ENCODE peak calls at places on chromosomes 2 and 18, in nine cellular contexts. One of them, this sample, is unnamed.
A peak's percentile ranks its signal among the peaks of the same experiment; 100 is the strongest.

GRCh38 chr2:23594079-23594494 is 209.1 kb downstream of the KLHL29 start:
- DNase-seq in occipital lobe: no peak
- DNase-seq in stimulated activated CD4-positive, alpha-beta T cell treated with anti-CD3 and anti-CD28 coated beads, Interleukin-1b, Interleukin-23, amount 100 ng/mL, for 48 hours: no peak
- DNase-seq in lower lobe of right lung: peak; percentile 41
- DNase-seq in HCEC 1CT: no peak
- DNase-seq in activated B cell treated with CpG ODN at 0.5 μM for 24 hours: no peak
- DNase-seq in erythroblast: no peak
- DNase-seq in endothelial cell: no peak
- DNase-seq in Ammon's horn: no peak
- DNase-seq in this sample: no peak

GRCh38 chr2:43798300-43798699 is 24.5 kb downstream of the DYNC2LI1 start:
- DNase-seq in occipital lobe: no peak
- DNase-seq in stimulated activated CD4-positive, alpha-beta T cell treated with anti-CD3 and anti-CD28 coated beads, Interleukin-1b, Interleukin-23, amount 100 ng/mL, for 48 hours: no peak
- DNase-seq in lower lobe of right lung: no peak
- DNase-seq in HCEC 1CT: no peak
- DNase-seq in activated B cell treated with CpG ODN at 0.5 μM for 24 hours: no peak
- DNase-seq in erythroblast: no peak
- DNase-seq in endothelial cell: no peak
- DNase-seq in Ammon's horn: no peak
- DNase-seq in this sample: no peak

GRCh38 chr2:37919631-37920032 is 5.5 kb upstream of the RMDN2 start:
- DNase-seq in occipital lobe: no peak
- DNase-seq in stimulated activated CD4-positive, alpha-beta T cell treated with anti-CD3 and anti-CD28 coated beads, Interleukin-1b, Interleukin-23, amount 100 ng/mL, for 48 hours: no peak
- DNase-seq in lower lobe of right lung: no peak
- DNase-seq in HCEC 1CT: no peak
- DNase-seq in activated B cell treated with CpG ODN at 0.5 μM for 24 hours: no peak
- DNase-seq in erythroblast: peak; percentile 96
- DNase-seq in endothelial cell: no peak
- DNase-seq in Ammon's horn: no peak
- DNase-seq in this sample: no peak

GRCh38 chr2:197108758-197109157 is 182.3 kb upstream of the PGAP1 start:
- DNase-seq in occipital lobe: peak; percentile 7
- DNase-seq in stimulated activated CD4-positive, alpha-beta T cell treated with anti-CD3 and anti-CD28 coated beads, Interleukin-1b, Interleukin-23, amount 100 ng/mL, for 48 hours: no peak
- DNase-seq in lower lobe of right lung: no peak
- DNase-seq in HCEC 1CT: peak; percentile 64
- DNase-seq in activated B cell treated with CpG ODN at 0.5 μM for 24 hours: no peak
- DNase-seq in erythroblast: no peak
- DNase-seq in endothelial cell: no peak
- DNase-seq in Ammon's horn: peak; percentile 72
- DNase-seq in this sample: no peak

GRCh38 chr2:43707255-43707654 is 31.0 kb upstream of the C1GALT1C1L start:
- DNase-seq in occipital lobe: peak; percentile 27
- DNase-seq in stimulated activated CD4-positive, alpha-beta T cell treated with anti-CD3 and anti-CD28 coated beads, Interleukin-1b, Interleukin-23, amount 100 ng/mL, for 48 hours: no peak
- DNase-seq in lower lobe of right lung: no peak
- DNase-seq in HCEC 1CT: peak; percentile 73
- DNase-seq in activated B cell treated with CpG ODN at 0.5 μM for 24 hours: no peak
- DNase-seq in erythroblast: no peak
- DNase-seq in endothelial cell: no peak
- DNase-seq in Ammon's horn: no peak
- DNase-seq in this sample: no peak

GRCh38 chr18:22020127-22020866 is 149.1 kb upstream of the GATA6 start:
- DNase-seq in occipital lobe: no peak
- DNase-seq in stimulated activated CD4-positive, alpha-beta T cell treated with anti-CD3 and anti-CD28 coated beads, Interleukin-1b, Interleukin-23, amount 100 ng/mL, for 48 hours: no peak
- DNase-seq in lower lobe of right lung: no peak
- DNase-seq in HCEC 1CT: no peak
- DNase-seq in activated B cell treated with CpG ODN at 0.5 μM for 24 hours: no peak
- DNase-seq in erythroblast: no peak
- DNase-seq in endothelial cell: no peak
- DNase-seq in Ammon's horn: no peak
- DNase-seq in this sample: no peak

GRCh38 chr2:42868096-42868495 is 75.7 kb upstream of the HAAO start:
- DNase-seq in occipital lobe: no peak
- DNase-seq in stimulated activated CD4-positive, alpha-beta T cell treated with anti-CD3 and anti-CD28 coated beads, Interleukin-1b, Interleukin-23, amount 100 ng/mL, for 48 hours: no peak
- DNase-seq in lower lobe of right lung: no peak
- DNase-seq in HCEC 1CT: no peak
- DNase-seq in activated B cell treated with CpG ODN at 0.5 μM for 24 hours: no peak
- DNase-seq in erythroblast: no peak
- DNase-seq in endothelial cell: no peak
- DNase-seq in Ammon's horn: no peak
- DNase-seq in this sample: no peak

GRCh38 chr2:224038830-224039079 is 331 bp downstream of the SERPINE2 start:
- DNase-seq in occipital lobe: no peak
- DNase-seq in stimulated activated CD4-positive, alpha-beta T cell treated with anti-CD3 and anti-CD28 coated beads, Interleukin-1b, Interleukin-23, amount 100 ng/mL, for 48 hours: no peak
- DNase-seq in lower lobe of right lung: no peak
- DNase-seq in HCEC 1CT: no peak
- DNase-seq in activated B cell treated with CpG ODN at 0.5 μM for 24 hours: peak; percentile 40
- DNase-seq in erythroblast: no peak
- DNase-seq in endothelial cell: no peak
- DNase-seq in Ammon's horn: no peak
- DNase-seq in this sample: no peak

GRCh38 chr18:58288922-58289797 is 245.1 kb downstream of the NEDD4L start:
- DNase-seq in occipital lobe: no peak
- DNase-seq in stimulated activated CD4-positive, alpha-beta T cell treated with anti-CD3 and anti-CD28 coated beads, Interleukin-1b, Interleukin-23, amount 100 ng/mL, for 48 hours: no peak
- DNase-seq in lower lobe of right lung: no peak
- DNase-seq in HCEC 1CT: peak; percentile 56
- DNase-seq in activated B cell treated with CpG ODN at 0.5 μM for 24 hours: no peak
- DNase-seq in erythroblast: no peak
- DNase-seq in endothelial cell: no peak
- DNase-seq in Ammon's horn: no peak
- DNase-seq in this sample: no peak

GRCh38 chr2:4507706-4508105 is 804.3 kb downstream of the DCDC2C start:
- DNase-seq in occipital lobe: no peak
- DNase-seq in stimulated activated CD4-positive, alpha-beta T cell treated with anti-CD3 and anti-CD28 coated beads, Interleukin-1b, Interleukin-23, amount 100 ng/mL, for 48 hours: no peak
- DNase-seq in lower lobe of right lung: no peak
- DNase-seq in HCEC 1CT: no peak
- DNase-seq in activated B cell treated with CpG ODN at 0.5 μM for 24 hours: no peak
- DNase-seq in erythroblast: no peak
- DNase-seq in endothelial cell: no peak
- DNase-seq in Ammon's horn: no peak
- DNase-seq in this sample: no peak

GRCh38 chr2:176647325-176648155 is 378.3 kb downstream of the MTX2 start:
- DNase-seq in occipital lobe: no peak
- DNase-seq in stimulated activated CD4-positive, alpha-beta T cell treated with anti-CD3 and anti-CD28 coated beads, Interleukin-1b, Interleukin-23, amount 100 ng/mL, for 48 hours: no peak
- DNase-seq in lower lobe of right lung: no peak
- DNase-seq in HCEC 1CT: no peak
- DNase-seq in activated B cell treated with CpG ODN at 0.5 μM for 24 hours: no peak
- DNase-seq in erythroblast: no peak
- DNase-seq in endothelial cell: no peak
- DNase-seq in Ammon's horn: no peak
- DNase-seq in this sample: no peak

GRCh38 chr2:96207073-96207777 is 1.4 kb downstream of the STARD7 start:
- DNase-seq in occipital lobe: no peak
- DNase-seq in stimulated activated CD4-positive, alpha-beta T cell treated with anti-CD3 and anti-CD28 coated beads, Interleukin-1b, Interleukin-23, amount 100 ng/mL, for 48 hours: no peak
- DNase-seq in lower lobe of right lung: no peak
- DNase-seq in HCEC 1CT: no peak
- DNase-seq in activated B cell treated with CpG ODN at 0.5 μM for 24 hours: no peak
- DNase-seq in erythroblast: peak; percentile 58
- DNase-seq in endothelial cell: no peak
- DNase-seq in Ammon's horn: no peak
- DNase-seq in this sample: no peak

GRCh38 chr2:238942941-238943715 is 95.2 kb downstream of the TWIST2 start:
- DNase-seq in occipital lobe: no peak
- DNase-seq in stimulated activated CD4-positive, alpha-beta T cell treated with anti-CD3 and anti-CD28 coated beads, Interleukin-1b, Interleukin-23, amount 100 ng/mL, for 48 hours: no peak
- DNase-seq in lower lobe of right lung: no peak
- DNase-seq in HCEC 1CT: no peak
- DNase-seq in activated B cell treated with CpG ODN at 0.5 μM for 24 hours: no peak
- DNase-seq in erythroblast: no peak
- DNase-seq in endothelial cell: peak; percentile 0
- DNase-seq in Ammon's horn: no peak
- DNase-seq in this sample: no peak

GRCh38 chr18:78501251-78501650 is 478.4 kb upstream of the SALL3 start:
- DNase-seq in occipital lobe: no peak
- DNase-seq in stimulated activated CD4-positive, alpha-beta T cell treated with anti-CD3 and anti-CD28 coated beads, Interleukin-1b, Interleukin-23, amount 100 ng/mL, for 48 hours: no peak
- DNase-seq in lower lobe of right lung: no peak
- DNase-seq in HCEC 1CT: no peak
- DNase-seq in activated B cell treated with CpG ODN at 0.5 μM for 24 hours: no peak
- DNase-seq in erythroblast: no peak
- DNase-seq in endothelial cell: no peak
- DNase-seq in Ammon's horn: no peak
- DNase-seq in this sample: no peak

GRCh38 chr18:60064271-60064670 is 164.5 kb downstream of the PMAIP1 start:
- DNase-seq in occipital lobe: no peak
- DNase-seq in stimulated activated CD4-positive, alpha-beta T cell treated with anti-CD3 and anti-CD28 coated beads, Interleukin-1b, Interleukin-23, amount 100 ng/mL, for 48 hours: no peak
- DNase-seq in lower lobe of right lung: no peak
- DNase-seq in HCEC 1CT: peak; percentile 49
- DNase-seq in activated B cell treated with CpG ODN at 0.5 μM for 24 hours: no peak
- DNase-seq in erythroblast: no peak
- DNase-seq in endothelial cell: no peak
- DNase-seq in Ammon's horn: no peak
- DNase-seq in this sample: no peak

GRCh38 chr18:2948038-2948437 is 64.9 kb downstream of the LPIN2 start:
- DNase-seq in occipital lobe: no peak
- DNase-seq in stimulated activated CD4-positive, alpha-beta T cell treated with anti-CD3 and anti-CD28 coated beads, Interleukin-1b, Interleukin-23, amount 100 ng/mL, for 48 hours: no peak
- DNase-seq in lower lobe of right lung: no peak
- DNase-seq in HCEC 1CT: peak; percentile 16
- DNase-seq in activated B cell treated with CpG ODN at 0.5 μM for 24 hours: no peak
- DNase-seq in erythroblast: peak; percentile 76
- DNase-seq in endothelial cell: no peak
- DNase-seq in Ammon's horn: no peak
- DNase-seq in this sample: no peak

GRCh38 chr2:201715459-201715858 is 17.0 kb upstream of the MPP4 start:
- DNase-seq in occipital lobe: no peak
- DNase-seq in stimulated activated CD4-positive, alpha-beta T cell treated with anti-CD3 and anti-CD28 coated beads, Interleukin-1b, Interleukin-23, amount 100 ng/mL, for 48 hours: no peak
- DNase-seq in lower lobe of right lung: no peak
- DNase-seq in HCEC 1CT: no peak
- DNase-seq in activated B cell treated with CpG ODN at 0.5 μM for 24 hours: no peak
- DNase-seq in erythroblast: no peak
- DNase-seq in endothelial cell: no peak
- DNase-seq in Ammon's horn: no peak
- DNase-seq in this sample: no peak

GRCh38 chr2:158443613-158444012 is 12.9 kb downstream of the CCDC148 start:
- DNase-seq in occipital lobe: no peak
- DNase-seq in stimulated activated CD4-positive, alpha-beta T cell treated with anti-CD3 and anti-CD28 coated beads, Interleukin-1b, Interleukin-23, amount 100 ng/mL, for 48 hours: no peak
- DNase-seq in lower lobe of right lung: no peak
- DNase-seq in HCEC 1CT: no peak
- DNase-seq in activated B cell treated with CpG ODN at 0.5 μM for 24 hours: no peak
- DNase-seq in erythroblast: no peak
- DNase-seq in endothelial cell: no peak
- DNase-seq in Ammon's horn: no peak
- DNase-seq in this sample: no peak

GRCh38 chr2:41853427-41854191 is 194.2 kb upstream of the PKDCC start:
- DNase-seq in occipital lobe: peak; percentile 12
- DNase-seq in stimulated activated CD4-positive, alpha-beta T cell treated with anti-CD3 and anti-CD28 coated beads, Interleukin-1b, Interleukin-23, amount 100 ng/mL, for 48 hours: no peak
- DNase-seq in lower lobe of right lung: no peak
- DNase-seq in HCEC 1CT: peak; percentile 49
- DNase-seq in activated B cell treated with CpG ODN at 0.5 μM for 24 hours: no peak
- DNase-seq in erythroblast: peak; percentile 23
- DNase-seq in endothelial cell: peak; percentile 71
- DNase-seq in Ammon's horn: peak; percentile 52
- DNase-seq in this sample: peak; percentile 22

GRCh38 chr2:9219027-9219445 is 12.4 kb downstream of the ASAP2 start:
- DNase-seq in occipital lobe: no peak
- DNase-seq in stimulated activated CD4-positive, alpha-beta T cell treated with anti-CD3 and anti-CD28 coated beads, Interleukin-1b, Interleukin-23, amount 100 ng/mL, for 48 hours: no peak
- DNase-seq in lower lobe of right lung: no peak
- DNase-seq in HCEC 1CT: peak; percentile 57
- DNase-seq in activated B cell treated with CpG ODN at 0.5 μM for 24 hours: no peak
- DNase-seq in erythroblast: no peak
- DNase-seq in endothelial cell: no peak
- DNase-seq in Ammon's horn: no peak
- DNase-seq in this sample: no peak

GRCh38 chr18:55833543-55833942 is 245.6 kb upstream of the TCF4 start:
- DNase-seq in occipital lobe: no peak
- DNase-seq in stimulated activated CD4-positive, alpha-beta T cell treated with anti-CD3 and anti-CD28 coated beads, Interleukin-1b, Interleukin-23, amount 100 ng/mL, for 48 hours: no peak
- DNase-seq in lower lobe of right lung: no peak
- DNase-seq in HCEC 1CT: peak; percentile 99
- DNase-seq in activated B cell treated with CpG ODN at 0.5 μM for 24 hours: no peak
- DNase-seq in erythroblast: no peak
- DNase-seq in endothelial cell: no peak
- DNase-seq in Ammon's horn: no peak
- DNase-seq in this sample: no peak

GRCh38 chr2:228056293-228056692 is 125.2 kb downstream of the SPHKAP start:
- DNase-seq in occipital lobe: no peak
- DNase-seq in stimulated activated CD4-positive, alpha-beta T cell treated with anti-CD3 and anti-CD28 coated beads, Interleukin-1b, Interleukin-23, amount 100 ng/mL, for 48 hours: no peak
- DNase-seq in lower lobe of right lung: no peak
- DNase-seq in HCEC 1CT: no peak
- DNase-seq in activated B cell treated with CpG ODN at 0.5 μM for 24 hours: no peak
- DNase-seq in erythroblast: no peak
- DNase-seq in endothelial cell: no peak
- DNase-seq in Ammon's horn: no peak
- DNase-seq in this sample: no peak

GRCh38 chr2:193627187-193627917 is 1432.6 kb upstream of the TMEFF2 start:
- DNase-seq in occipital lobe: no peak
- DNase-seq in stimulated activated CD4-positive, alpha-beta T cell treated with anti-CD3 and anti-CD28 coated beads, Interleukin-1b, Interleukin-23, amount 100 ng/mL, for 48 hours: no peak
- DNase-seq in lower lobe of right lung: no peak
- DNase-seq in HCEC 1CT: no peak
- DNase-seq in activated B cell treated with CpG ODN at 0.5 μM for 24 hours: no peak
- DNase-seq in erythroblast: no peak
- DNase-seq in endothelial cell: no peak
- DNase-seq in Ammon's horn: no peak
- DNase-seq in this sample: no peak

GRCh38 chr2:101795033-101795432 is 97.5 kb downstream of the MAP4K4 start:
- DNase-seq in occipital lobe: no peak
- DNase-seq in stimulated activated CD4-positive, alpha-beta T cell treated with anti-CD3 and anti-CD28 coated beads, Interleukin-1b, Interleukin-23, amount 100 ng/mL, for 48 hours: no peak
- DNase-seq in lower lobe of right lung: no peak
- DNase-seq in HCEC 1CT: peak; percentile 35
- DNase-seq in activated B cell treated with CpG ODN at 0.5 μM for 24 hours: no peak
- DNase-seq in erythroblast: no peak
- DNase-seq in endothelial cell: no peak
- DNase-seq in Ammon's horn: no peak
- DNase-seq in this sample: no peak

GRCh38 chr18:39454866-39455265 is 1889.3 kb upstream of the CELF4 start:
- DNase-seq in occipital lobe: no peak
- DNase-seq in stimulated activated CD4-positive, alpha-beta T cell treated with anti-CD3 and anti-CD28 coated beads, Interleukin-1b, Interleukin-23, amount 100 ng/mL, for 48 hours: no peak
- DNase-seq in lower lobe of right lung: no peak
- DNase-seq in HCEC 1CT: peak; percentile 42
- DNase-seq in activated B cell treated with CpG ODN at 0.5 μM for 24 hours: no peak
- DNase-seq in erythroblast: no peak
- DNase-seq in endothelial cell: no peak
- DNase-seq in Ammon's horn: no peak
- DNase-seq in this sample: no peak

GRCh38 chr2:26298638-26299393 is 47.1 kb upstream of the SELENOI start:
- DNase-seq in occipital lobe: no peak
- DNase-seq in stimulated activated CD4-positive, alpha-beta T cell treated with anti-CD3 and anti-CD28 coated beads, Interleukin-1b, Interleukin-23, amount 100 ng/mL, for 48 hours: peak; percentile 36
- DNase-seq in lower lobe of right lung: peak; percentile 70
- DNase-seq in HCEC 1CT: peak; percentile 32
- DNase-seq in activated B cell treated with CpG ODN at 0.5 μM for 24 hours: peak; percentile 42
- DNase-seq in erythroblast: peak; percentile 52
- DNase-seq in endothelial cell: no peak
- DNase-seq in Ammon's horn: peak; percentile 37
- DNase-seq in this sample: peak; percentile 46

GRCh38 chr2:50514881-50515280 is 517.1 kb downstream of the NRXN1 start:
- DNase-seq in occipital lobe: no peak
- DNase-seq in stimulated activated CD4-positive, alpha-beta T cell treated with anti-CD3 and anti-CD28 coated beads, Interleukin-1b, Interleukin-23, amount 100 ng/mL, for 48 hours: no peak
- DNase-seq in lower lobe of right lung: no peak
- DNase-seq in HCEC 1CT: no peak
- DNase-seq in activated B cell treated with CpG ODN at 0.5 μM for 24 hours: no peak
- DNase-seq in erythroblast: no peak
- DNase-seq in endothelial cell: no peak
- DNase-seq in Ammon's horn: no peak
- DNase-seq in this sample: no peak

GRCh38 chr2:216620806-216621205 is 12.4 kb upstream of the IGFBP2 start:
- DNase-seq in occipital lobe: no peak
- DNase-seq in stimulated activated CD4-positive, alpha-beta T cell treated with anti-CD3 and anti-CD28 coated beads, Interleukin-1b, Interleukin-23, amount 100 ng/mL, for 48 hours: no peak
- DNase-seq in lower lobe of right lung: no peak
- DNase-seq in HCEC 1CT: no peak
- DNase-seq in activated B cell treated with CpG ODN at 0.5 μM for 24 hours: no peak
- DNase-seq in erythroblast: no peak
- DNase-seq in endothelial cell: no peak
- DNase-seq in Ammon's horn: peak; percentile 10
- DNase-seq in this sample: no peak

GRCh38 chr18:37565138-37565984 is at the start of gene CELF4:
- DNase-seq in occipital lobe: peak; percentile 61
- DNase-seq in stimulated activated CD4-positive, alpha-beta T cell treated with anti-CD3 and anti-CD28 coated beads, Interleukin-1b, Interleukin-23, amount 100 ng/mL, for 48 hours: no peak
- DNase-seq in lower lobe of right lung: no peak
- DNase-seq in HCEC 1CT: no peak
- DNase-seq in activated B cell treated with CpG ODN at 0.5 μM for 24 hours: no peak
- DNase-seq in erythroblast: no peak
- DNase-seq in endothelial cell: peak; percentile 33
- DNase-seq in Ammon's horn: peak; percentile 70
- DNase-seq in this sample: no peak

GRCh38 chr2:96727431-96727830 is 12.4 kb downstream of the LMAN2L start:
- DNase-seq in occipital lobe: no peak
- DNase-seq in stimulated activated CD4-positive, alpha-beta T cell treated with anti-CD3 and anti-CD28 coated beads, Interleukin-1b, Interleukin-23, amount 100 ng/mL, for 48 hours: no peak
- DNase-seq in lower lobe of right lung: no peak
- DNase-seq in HCEC 1CT: no peak
- DNase-seq in activated B cell treated with CpG ODN at 0.5 μM for 24 hours: no peak
- DNase-seq in erythroblast: no peak
- DNase-seq in endothelial cell: no peak
- DNase-seq in Ammon's horn: no peak
- DNase-seq in this sample: no peak

GRCh38 chr2:228675042-228675441 is 493.6 kb upstream of the SPHKAP start:
- DNase-seq in occipital lobe: no peak
- DNase-seq in stimulated activated CD4-positive, alpha-beta T cell treated with anti-CD3 and anti-CD28 coated beads, Interleukin-1b, Interleukin-23, amount 100 ng/mL, for 48 hours: no peak
- DNase-seq in lower lobe of right lung: no peak
- DNase-seq in HCEC 1CT: peak; percentile 66
- DNase-seq in activated B cell treated with CpG ODN at 0.5 μM for 24 hours: no peak
- DNase-seq in erythroblast: no peak
- DNase-seq in endothelial cell: no peak
- DNase-seq in Ammon's horn: no peak
- DNase-seq in this sample: no peak

This sample was measured in stimulated activated naive CD8-positive, alpha-beta T cell treated with anti-CD3 and anti-CD28 coated beads, Interleukin-15, Interleukin-2, amounts not matched to agents 100 U/mL and 50 U/mL, for 24 hours.